ENCODE peak calls at places on chromosomes 16 and 17, in five cellular contexts. W is A549; E is pancreas; Q is psoas muscle; H is CD4-positive, alpha-beta T cell. Z is an unnamed sample. For H3K9me3, the result is how much of the 10 kb centered on the place peaks cover.

GRCh38 chr17:59643159-59643857 is 23.6 kb downstream of the CLTC start:
- DNase-seq in W (no peak), Q (no peak), E (no peak), H (no peak), Z (no peak)

GRCh38 chr17:58120195-58120822 is 27.9 kb upstream of the OR4D1 start:
- DNase-seq in E (no peak), W (no peak), H (peak), Q (no peak), Z (no peak)

GRCh38 chr16:66699898-66700297 is 3.4 kb upstream of the CMTM4 start:
- DNase-seq in W (no peak), H (no peak), Q (no peak), E (no peak), Z (no peak)

GRCh38 chr17:48721009-48721402 is 1.3 kb downstream of the PRAC1 start:
- DNase-seq in H (no peak), W (no peak), E (no peak), Q (no peak), Z (no peak)

GRCh38 chr17:75662511-75662910 is 4.4 kb downstream of the RECQL5 start:
- DNase-seq in W (no peak), Q (no peak), E (peak), H (no peak), Z (no peak)

GRCh38 chr17:82215972-82216300 is 3.3 kb upstream of the CCDC57 start:
- DNase-seq in H (no peak), W (no peak), E (no peak), Q (no peak), Z (no peak)

GRCh38 chr16:1530883-1531637 is 2.4 kb upstream of the TMEM204 start:
- DNase-seq in W (no peak), E (no peak), H (no peak), Q (peak), Z (no peak)

GRCh38 chr16:58582971-58583765 is 46.5 kb downstream of the CNOT1 start:
- DNase-seq in H (no peak), E (no peak), W (no peak), Q (no peak), Z (no peak)

GRCh38 chr17:8300226-8300625 is 5.0 kb upstream of the SLC25A35 start:
- DNase-seq in W (no peak), E (no peak), Q (no peak), H (no peak), Z (peak)

GRCh38 chr17:13158511-13159240 is 140.8 kb upstream of the ELAC2 start:
- DNase-seq in E (no peak), W (no peak), Q (no peak), H (no peak), Z (no peak)

GRCh38 chr17:28879886-28880571 is 17.5 kb downstream of the FLOT2 start:
- DNase-seq in W (no peak), E (no peak), Q (peak), H (no peak), Z (no peak)

GRCh38 chr16:4213721-4214120 is 28.2 kb downstream of the SRL start:
- DNase-seq in H (no peak), E (no peak), W (no peak), Q (no peak), Z (no peak)

GRCh38 chr16:25109643-25110042 is 1.9 kb upstream of the LCMT1 start:
- DNase-seq in H (no peak), Q (peak), W (peak), E (no peak), Z (peak)

GRCh38 chr16:85567101-85567866 is 45.8 kb upstream of the GSE1 start:
- DNase-seq in H (no peak), Q (no peak), E (no peak), W (no peak), Z (no peak)

GRCh38 chr17:34607917-34608316 is 28.5 kb downstream of the TMEM132E start:
- DNase-seq in H (no peak), E (no peak), Q (no peak), W (no peak), Z (no peak)

GRCh38 chr16:13631213-13631767 is 288.7 kb upstream of the ERCC4 start:
- DNase-seq in Q (no peak), W (no peak), E (no peak), H (no peak), Z (no peak)

GRCh38 chr16:3282103-3282746 is 1.1 kb upstream of the ZNF263 start:
- DNase-seq in W (peak), E (no peak), Q (no peak), H (no peak), Z (peak)

GRCh38 chr17:7839890-7840260 is 5.9 kb downstream of the KDM6B start:
- DNase-seq in W (peak), Q (no peak), H (no peak), E (no peak), Z (no peak)

GRCh38 chr16:30377050-30377811 is 2.6 kb downstream of the MYL11 start:
- DNase-seq in H (no peak), Q (no peak), W (no peak), E (no peak), Z (no peak)

GRCh38 chr17:910503-911194 is 68.9 kb downstream of the NXN start:
- DNase-seq in E (no peak), H (no peak), Q (no peak), W (no peak), Z (no peak)

GRCh38 chr16:74501484-74502479 is 80.5 kb upstream of the CLEC18B start:
- DNase-seq in E (no peak), H (no peak), Q (no peak), W (no peak), Z (no peak)

GRCh38 chr17:76737676-76738467 is at the start of gene MFSD11:
- DNase-seq in W (peak), E (peak), Q (peak), H (peak), Z (peak)

GRCh38 chr17:39629494-39629880 is 2.7 kb downstream of the PPP1R1B start:
- DNase-seq in W (no peak), Q (no peak), E (peak), H (no peak), Z (no peak)

GRCh38 chr17:61429274-61429673 is 22.9 kb upstream of the TBX4 start:
- DNase-seq in H (no peak), E (no peak), W (no peak), Q (no peak), Z (no peak)

GRCh38 chr16:339680-340079 is 12.8 kb downstream of the AXIN1 start:
- DNase-seq in W (no peak), H (no peak), Q (no peak), E (no peak), Z (no peak)

GRCh38 chr17:38554430-38555350 is 51.1 kb downstream of the SRCIN1 start:
- DNase-seq in H (no peak), Q (no peak), E (no peak), W (no peak), Z (no peak)

GRCh38 chr16:116015-116414 is 22.5 kb downstream of the NPRL3 start:
- DNase-seq in Q (no peak), H (no peak), W (no peak), E (no peak), Z (no peak)

DNA sequence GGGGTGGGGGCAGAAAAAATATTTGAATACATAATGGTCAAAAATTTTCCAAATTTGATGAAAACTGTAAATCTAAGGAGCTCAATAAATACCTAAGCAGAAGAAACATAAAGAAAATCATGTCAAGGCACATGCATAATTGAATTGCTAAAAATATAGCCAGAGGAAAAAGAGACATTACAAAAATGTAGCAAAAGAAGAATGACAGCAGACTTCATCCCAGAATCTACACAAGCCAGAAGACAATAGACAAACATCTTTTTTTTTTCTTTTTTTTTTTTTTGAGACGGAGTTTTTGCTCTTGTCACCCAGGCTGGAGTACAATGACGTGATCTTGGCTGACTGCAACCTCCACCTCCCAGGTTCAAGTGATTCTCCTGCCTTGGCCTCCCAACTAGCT is 62.0 kb upstream of the ATP2A3 start:
- DNase-seq in E (no peak), W (no peak), H (no peak), Q (no peak), Z (no peak)
- H3K9me3 ChIP-seq in E (under half), W (half or more), H (under half), Q (under half), Z (under half)

GRCh38 chr16:50901062-50901461 is 159.2 kb downstream of the CYLD start:
- DNase-seq in W (no peak), H (no peak), E (no peak), Q (no peak), Z (no peak)
- H3K9me3 ChIP-seq in W (under half), H (under half), E (under half), Q (under half), Z (under half)

GRCh38 chr17:79948918-79949645 is 86.6 kb downstream of the TBC1D16 start:
- DNase-seq in H (no peak), W (no peak), Q (no peak), E (peak), Z (no peak)

GRCh38 chr17:79949646-79950292 is 85.9 kb downstream of the TBC1D16 start:
- DNase-seq in Q (no peak), H (no peak), W (no peak), E (peak), Z (peak)

GRCh38 chr17:79950711-79951110 is 85.0 kb downstream of the TBC1D16 start:
- DNase-seq in E (peak), W (no peak), H (no peak), Q (no peak), Z (no peak)

GRCh38 chr17:79951361-79952264 is 84.1 kb downstream of the TBC1D16 start:
- DNase-seq in E (peak), W (no peak), Q (no peak), H (no peak), Z (peak)

DNA sequence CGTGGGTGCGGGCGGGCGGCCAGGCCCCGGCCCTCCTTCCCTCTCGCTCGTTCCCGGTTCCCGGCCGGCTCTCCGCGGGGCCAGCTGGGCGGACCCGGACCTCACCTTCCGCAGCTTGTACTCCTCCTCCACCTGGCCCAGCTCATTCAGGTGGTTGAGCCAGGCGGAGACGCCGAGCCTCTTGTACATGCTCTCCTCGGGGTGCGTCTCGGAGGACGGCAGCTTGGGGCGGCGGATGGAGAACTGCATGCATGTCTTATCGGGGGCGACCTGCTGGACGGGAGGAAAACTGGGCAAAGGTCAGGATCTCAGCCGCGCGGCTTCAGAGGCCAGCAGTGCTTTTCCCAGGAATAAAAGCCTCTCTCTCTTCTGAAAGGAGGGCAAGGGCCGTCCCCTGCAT is 85.4 kb downstream of the TBC1D16 start:
- DNase-seq in H (no peak), E (peak), W (no peak), Q (no peak), Z (peak)
- H3K9me3 ChIP-seq in H (under half), E (under half), W (under half), Q (under half), Z (under half)

GRCh38 chr17:57021226-57021940 is 43.5 kb downstream of the SCPEP1 start:
- DNase-seq in E (no peak), H (no peak), Q (no peak), W (peak), Z (no peak)

GRCh38 chr17:57027852-57028251 is 49.9 kb downstream of the SCPEP1 start:
- DNase-seq in W (no peak), E (no peak), Q (no peak), H (no peak), Z (no peak)

GRCh38 chr17:57020208-57020607 is 42.3 kb downstream of the SCPEP1 start:
- DNase-seq in H (no peak), W (no peak), Q (no peak), E (no peak), Z (no peak)

DNA sequence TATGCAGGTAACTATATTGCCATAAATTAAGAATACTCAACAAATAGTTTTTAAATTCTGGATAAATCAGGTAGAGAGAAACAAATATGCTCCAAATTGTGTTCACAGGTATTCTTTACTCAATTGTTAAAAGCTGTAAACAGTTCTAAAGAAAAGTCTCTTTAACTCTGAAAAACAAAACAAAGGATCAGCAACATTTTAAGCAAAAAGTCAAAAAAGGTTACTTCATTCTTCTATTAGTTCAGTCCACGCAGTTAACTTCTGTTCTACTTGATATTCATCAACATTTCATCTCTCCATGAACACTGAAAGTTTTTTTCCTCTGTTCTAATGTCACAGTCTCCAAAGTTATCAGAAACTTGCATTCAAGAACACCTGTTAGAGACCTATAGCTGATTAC is 47.9 kb downstream of the SCPEP1 start:
- DNase-seq in E (no peak), Q (no peak), H (no peak), W (no peak), Z (no peak)
- H3K9me3 ChIP-seq in E (under half), Q (under half), H (under half), W (under half), Z (under half)

DNA sequence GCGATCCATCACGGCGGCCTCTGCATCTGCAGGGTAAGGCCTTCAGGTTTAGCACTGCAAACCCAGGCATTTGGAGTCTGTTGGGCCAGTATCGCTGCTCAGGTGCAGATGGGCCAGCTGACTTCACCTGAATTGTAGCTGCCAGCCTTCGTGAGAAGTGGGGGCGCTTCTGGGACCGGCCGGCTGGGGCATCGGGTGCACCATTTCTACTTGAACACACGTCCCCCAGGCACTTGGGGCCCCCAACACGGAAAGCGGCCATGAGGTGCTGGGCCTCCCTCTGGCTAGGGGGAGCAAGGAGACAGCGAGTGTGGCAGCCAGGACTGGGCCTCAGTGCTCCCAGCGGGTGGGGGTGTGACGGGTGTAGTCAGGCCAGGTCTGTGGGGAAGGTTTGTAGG is 767.6 kb downstream of the KCNJ18 start:
- DNase-seq in W (no peak), E (no peak), Q (no peak), H (no peak), Z (no peak)
- H3K9me3 ChIP-seq in W (under half), E (under half), Q (under half), H (under half), Z (under half)

GRCh38 chr16:35310999-35311398 is 1851.6 kb downstream of the TP53TG3F start:
- DNase-seq in Q (no peak), E (no peak), H (no peak), W (no peak), Z (no peak)

GRCh38 chr16:35311475-35311874 is 1852.1 kb downstream of the TP53TG3F start:
- DNase-seq in H (no peak), W (no peak), E (no peak), Q (no peak), Z (no peak)

GRCh38 chr16:35308674-35309073 is 1849.3 kb downstream of the TP53TG3F start:
- DNase-seq in E (no peak), W (no peak), Q (no peak), H (no peak), Z (no peak)

GRCh38 chr16:35319536-35320192 is 1860.3 kb downstream of the TP53TG3F start:
- DNase-seq in E (no peak), W (no peak), Q (no peak), H (no peak), Z (no peak)

DNA sequence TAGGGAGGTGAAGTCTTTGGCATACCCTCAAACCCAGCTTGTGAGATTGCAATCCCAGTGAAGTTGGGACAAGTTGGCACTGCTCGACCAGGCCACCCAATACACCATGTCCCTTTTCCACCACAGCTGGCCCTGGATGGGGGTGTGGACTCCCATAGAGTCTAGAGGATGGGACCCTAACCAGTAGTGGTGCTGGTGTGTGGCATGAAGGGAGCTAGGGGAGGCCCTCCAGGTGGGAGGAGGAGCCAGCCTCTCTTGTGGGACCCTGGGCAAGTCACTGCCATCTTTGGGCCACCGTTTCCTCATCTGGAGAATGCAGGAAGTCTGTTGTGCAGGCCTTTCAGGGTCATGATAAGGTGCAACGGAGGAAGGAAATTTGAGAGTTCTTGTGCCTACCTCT is 1854.9 kb downstream of the TP53TG3F start:
- DNase-seq in Q (no peak), E (no peak), W (no peak), H (no peak), Z (no peak)
- H3K9me3 ChIP-seq in Q (under half), E (under half), W (under half), H (under half), Z (under half)

GRCh38 chr17:70276931-70277330 is 107.6 kb downstream of the KCNJ2 start:
- DNase-seq in E (no peak), Q (no peak), H (no peak), W (no peak), Z (no peak)
- H3K9me3 ChIP-seq in E (under half), Q (under half), H (under half), W (under half), Z (under half)

Z was measured in SJSA1.